ENCODE peak calls at places on chromosomes 12 and 14, in five cellular contexts. M, T, V, I and S are unnamed samples.

GRCh38 chr12:5083955-5084849 is 40.5 kb downstream of the KCNA5 start:
- DNase-seq in M (peak), T (no peak), V (peak), I (no peak), S (peak)

GRCh38 chr12:59077153-59077930 is 157.0 kb upstream of the LRIG3 start:
- DNase-seq in M (no peak), T (no peak), V (no peak), I (no peak), S (no peak)

GRCh38 chr14:55221186-55221585 is 29.8 kb upstream of the DLGAP5 start:
- DNase-seq in M (no peak), T (no peak), V (no peak), I (no peak), S (peak)

GRCh38 chr12:18429366-18429765 is 168.0 kb downstream of the PIK3C2G start:
- DNase-seq in M (no peak), T (no peak), V (no peak), I (peak), S (no peak)

GRCh38 chr12:9027156-9027555 is 37.8 kb downstream of the KLRG1 start:
- DNase-seq in M (no peak), T (no peak), V (no peak), I (no peak), S (no peak)

GRCh38 chr12:15163577-15163976 is 57.6 kb downstream of the RERG start:
- DNase-seq in M (no peak), T (no peak), V (no peak), I (no peak), S (no peak)

GRCh38 chr14:90993792-90994191 is 66.6 kb downstream of the RPS6KA5 start:
- DNase-seq in M (no peak), T (no peak), V (no peak), I (no peak), S (no peak)

GRCh38 chr12:115261249-115261648 is 577.3 kb upstream of the TBX3 start:
- DNase-seq in M (no peak), T (no peak), V (no peak), I (no peak), S (no peak)

GRCh38 chr12:70576341-70577282 is 60.6 kb downstream of the PTPRB start:
- DNase-seq in M (peak), T (no peak), V (peak), I (no peak), S (no peak)

GRCh38 chr12:1977109-1977508 is 27.1 kb downstream of the DCP1B start:
- DNase-seq in M (no peak), T (no peak), V (no peak), I (no peak), S (no peak)

GRCh38 chr12:77946541-77947021 is 115.9 kb downstream of the NAV3 start:
- DNase-seq in M (no peak), T (no peak), V (no peak), I (no peak), S (no peak)

GRCh38 chr12:75747572-75747995 is 236.2 kb upstream of the KRR1 start:
- DNase-seq in M (no peak), T (no peak), V (no peak), I (no peak), S (no peak)

GRCh38 chr12:52584156-52584682 is 10.6 kb upstream of the KRT74 start:
- DNase-seq in M (no peak), T (no peak), V (no peak), I (no peak), S (no peak)

GRCh38 chr12:30169839-30170591 is 386.3 kb upstream of the TMTC1 start:
- DNase-seq in M (no peak), T (no peak), V (no peak), I (no peak), S (no peak)

GRCh38 chr12:123104809-123105208 is 46.1 kb downstream of the PITPNM2 start:
- DNase-seq in M (no peak), T (no peak), V (no peak), I (no peak), S (no peak)

GRCh38 chr12:100554608-100555077 is 18.8 kb upstream of the GAS2L3 start:
- DNase-seq in M (peak), T (no peak), V (peak), I (no peak), S (no peak)

GRCh38 chr12:11705010-11705409 is 55.5 kb downstream of the ETV6 start:
- DNase-seq in M (no peak), T (no peak), V (peak), I (no peak), S (peak)

GRCh38 chr14:73755434-73756014 is 41.3 kb upstream of the PNMA1 start:
- DNase-seq in M (no peak), T (peak), V (no peak), I (peak), S (no peak)

GRCh38 chr14:92603309-92604257 is 90.0 kb downstream of the RIN3 start:
- DNase-seq in M (peak), T (peak), V (peak), I (peak), S (no peak)

GRCh38 chr12:110791589-110791988 is 48.9 kb upstream of the PPP1CC start:
- DNase-seq in M (no peak), T (no peak), V (no peak), I (no peak), S (no peak)

GRCh38 chr12:62260733-62261683 is 804 bp downstream of the USP15 start:
- DNase-seq in M (no peak), T (peak), V (peak), I (peak), S (no peak)

GRCh38 chr12:119117936-119118335 is 60.8 kb upstream of the HSPB8 start:
- DNase-seq in M (no peak), T (no peak), V (no peak), I (no peak), S (no peak)

GRCh38 chr12:128974881-128975280 is 121.6 kb downstream of the GLT1D1 start:
- DNase-seq in M (no peak), T (no peak), V (no peak), I (no peak), S (no peak)

GRCh38 chr12:47967461-47968430 is 4.3 kb downstream of the TMEM106C start:
- DNase-seq in M (no peak), T (no peak), V (no peak), I (no peak), S (no peak)

GRCh38 chr14:53401646-53402045 is 248.5 kb upstream of the DDHD1 start:
- DNase-seq in M (no peak), T (no peak), V (no peak), I (no peak), S (no peak)

DNA sequence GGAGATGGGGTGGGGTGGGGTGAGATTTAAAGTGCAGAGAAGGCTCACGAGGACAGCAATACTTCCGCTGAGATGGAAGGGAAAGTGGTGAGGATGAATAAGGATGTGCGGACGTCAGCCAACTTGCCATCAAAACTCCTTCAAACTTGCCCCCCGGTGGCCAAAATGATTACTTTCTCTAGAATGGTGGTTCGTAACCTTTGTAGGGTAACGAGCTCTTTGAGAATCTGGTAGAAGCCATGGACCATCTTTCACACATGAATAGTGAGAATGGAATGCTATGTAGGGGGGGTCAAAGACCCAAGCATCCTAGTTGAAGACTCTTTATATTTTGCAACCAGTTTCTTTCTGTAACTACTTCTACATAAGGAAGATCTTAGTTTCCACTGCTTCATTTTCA is 245.9 kb upstream of the DDHD1 start:
- DNase-seq in M (no peak), T (no peak), V (peak), I (no peak), S (no peak)
- TF ChIP-seq CTCF in M (peak), T (no peak), V (peak), I (no peak), S (peak)

GRCh38 chr14:106872619-106873446 is 1346.5 kb downstream of the TMEM121 start:
- DNase-seq in M (no peak), T (peak), V (peak), I (no peak), S (no peak)

GRCh38 chr14:106876711-106877110 is 1350.3 kb downstream of the TMEM121 start:
- DNase-seq in M (no peak), T (no peak), V (no peak), I (no peak), S (no peak)

GRCh38 chr14:106874365-106874764 is 1348.0 kb downstream of the TMEM121 start:
- DNase-seq in M (no peak), T (no peak), V (no peak), I (no peak), S (no peak)

GRCh38 chr14:106877527-106877926 is 1351.1 kb downstream of the TMEM121 start:
- DNase-seq in M (no peak), T (no peak), V (no peak), I (no peak), S (peak)

GRCh38 chr14:106875503-106875902 is 1349.1 kb downstream of the TMEM121 start:
- DNase-seq in M (no peak), T (peak), V (no peak), I (no peak), S (no peak)
- TF ChIP-seq CTCF in M (no peak), T (peak), V (no peak), I (no peak), S (peak)

GRCh38 chr12:44497044-44497443 is 379.1 kb downstream of the NELL2 start:
- DNase-seq in M (no peak), T (no peak), V (no peak), I (no peak), S (no peak)
- TF ChIP-seq CTCF in M (peak), T (no peak), V (no peak), I (no peak), S (peak)

GRCh38 chr12:7374423-7375144 is 69.4 kb downstream of the CD163L1 start:
- DNase-seq in M (no peak), T (peak), V (peak), I (peak), S (no peak)
- TF ChIP-seq CTCF in M (peak), T (peak), V (peak), I (no peak), S (peak)

GRCh38 chr12:3656946-3657622 is 95.8 kb downstream of the CRACR2A start:
- DNase-seq in M (no peak), T (no peak), V (no peak), I (no peak), S (no peak)

GRCh38 chr12:3661028-3661427 is 91.9 kb downstream of the CRACR2A start:
- DNase-seq in M (no peak), T (no peak), V (no peak), I (no peak), S (no peak)

GRCh38 chr12:3658327-3659163 is 94.4 kb downstream of the CRACR2A start:
- DNase-seq in M (no peak), T (no peak), V (no peak), I (peak), S (no peak)

GRCh38 chr12:3651585-3652424 is 101.1 kb downstream of the CRACR2A start:
- DNase-seq in M (no peak), T (no peak), V (no peak), I (no peak), S (no peak)

GRCh38 chr12:3655331-3655900 is 97.5 kb downstream of the CRACR2A start:
- DNase-seq in M (no peak), T (no peak), V (peak), I (no peak), S (no peak)
- TF ChIP-seq CTCF in M (peak), T (peak), V (peak), I (peak), S (peak)

DNA sequence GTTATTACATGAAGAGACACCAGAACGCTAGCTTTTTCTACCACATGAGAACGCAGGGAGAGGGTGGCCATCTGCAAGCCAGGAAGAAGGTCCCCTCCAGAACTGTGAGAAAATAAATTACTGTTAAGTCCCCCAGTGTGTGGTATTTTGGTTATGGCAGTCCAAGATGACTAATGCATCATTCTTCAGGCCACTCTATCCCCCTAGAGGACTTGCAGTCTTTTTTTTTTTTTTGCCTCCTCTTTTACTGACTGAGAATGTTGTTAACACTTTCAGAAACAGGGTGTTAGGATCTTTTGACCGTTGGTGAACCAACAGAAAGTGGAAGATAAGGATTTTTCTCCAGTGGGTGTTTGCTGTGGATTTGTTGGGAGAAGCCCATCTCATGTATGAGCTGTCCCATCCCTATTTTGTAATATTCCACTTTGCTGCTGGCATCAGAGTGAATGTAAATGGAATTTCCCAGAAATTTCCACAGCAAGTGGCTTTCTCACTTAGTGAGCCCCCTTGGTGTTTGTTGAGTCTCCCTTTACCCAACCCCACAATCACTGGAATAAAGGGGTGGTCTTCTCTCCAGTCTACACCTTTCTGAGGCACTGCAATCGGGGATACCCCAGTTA is 37.9 kb downstream of the MARK3 start:
- DNase-seq in M (no peak), T (no peak), V (no peak), I (no peak), S (no peak)
- TF ChIP-seq CTCF in M (no peak), T (no peak), V (no peak), I (no peak), S (no peak)